ENCODE peak calls at places on chromosomes 16 and 17, in four cellular contexts. D is uterus, U is esophagus squamous epithelium, Q is right lobe of liver. L is an unnamed sample. For H3K4me1, the result is how much of the 10 kb centered on the place peaks cover.

GRCh38 chr16:67868290-67868689 is 4.6 kb upstream of the EDC4 start:
- DNase-seq in D (no peak), U (no peak), Q (no peak), L (no peak)

GRCh38 chr17:48586355-48586924 is 3.6 kb downstream of the HOXB3 start:
- DNase-seq in D (no peak), U (no peak), Q (no peak), L (no peak)

GRCh38 chr16:80989801-80990200 is 16.9 kb downstream of the CMC2 start:
- DNase-seq in D (no peak), U (no peak), Q (no peak), L (no peak)

GRCh38 chr16:31696968-31697743 is 169.5 kb downstream of the AHSP start:
- DNase-seq in D (no peak), U (no peak), Q (no peak), L (no peak)

GRCh38 chr17:32485261-32485955 is 1.4 kb upstream of the CDK5R1 start:
- DNase-seq in D (no peak), U (no peak), Q (no peak), L (no peak)

GRCh38 chr16:10868562-10869469 is 8.2 kb upstream of the CIITA start:
- DNase-seq in D (peak), U (peak), Q (peak), L (no peak)

GRCh38 chr17:77358801-77359716 is 218.3 kb downstream of the SEC14L1 start:
- DNase-seq in D (no peak), U (no peak), Q (no peak), L (no peak)

GRCh38 chr16:50166511-50167500 is 13.7 kb downstream of the TENT4B start:
- DNase-seq in D (no peak), U (no peak), Q (no peak), L (no peak)

GRCh38 chr17:31309525-31309924 is 4.3 kb downstream of the EVI2B start:
- DNase-seq in D (no peak), U (no peak), Q (no peak), L (no peak)

GRCh38 chr16:12260647-12261262 is 284.2 kb downstream of the SNX29 start:
- DNase-seq in D (no peak), U (no peak), Q (no peak), L (no peak)

GRCh38 chr16:81937305-81938038 is 73.8 kb downstream of the SDR42E1 start:
- DNase-seq in D (no peak), U (no peak), Q (no peak), L (no peak)

GRCh38 chr16:78257376-78257728 is 157.9 kb downstream of the WWOX start:
- DNase-seq in D (no peak), U (no peak), Q (no peak), L (no peak)

GRCh38 chr17:43068570-43069367 is 43.7 kb downstream of the RND2 start:
- DNase-seq in D (no peak), U (no peak), Q (no peak), L (no peak)

GRCh38 chr17:72749119-72749572 is 343.3 kb downstream of the SLC39A11 start:
- DNase-seq in D (no peak), U (no peak), Q (peak), L (no peak)

GRCh38 chr17:18261146-18261515 is 669 bp downstream of the MIEF2 start:
- DNase-seq in D (peak), U (no peak), Q (peak), L (peak)

GRCh38 chr17:75776399-75777242 is 8.0 kb upstream of the UNK start:
- DNase-seq in D (no peak), U (no peak), Q (no peak), L (no peak)

GRCh38 chr17:60248618-60249516 is 99.1 kb downstream of the CA4 start:
- DNase-seq in D (no peak), U (no peak), Q (no peak), L (no peak)

GRCh38 chr17:36133629-36134259 is 30.1 kb downstream of the CCL4 start:
- DNase-seq in D (no peak), U (no peak), Q (no peak), L (no peak)

GRCh38 chr16:28193530-28194423 is 18.0 kb downstream of the XPO6 start:
- DNase-seq in D (no peak), U (no peak), Q (no peak), L (no peak)

GRCh38 chr17:1110844-1111598 is 68.8 kb downstream of the ABR start:
- DNase-seq in D (peak), U (no peak), Q (no peak), L (peak)

GRCh38 chr17:77318491-77319210 is 177.9 kb downstream of the SEC14L1 start:
- DNase-seq in D (no peak), U (no peak), Q (peak), L (no peak)

GRCh38 chr16:46830417-46830901 is 521 bp downstream of the C16orf87 start:
- DNase-seq in D (no peak), U (no peak), Q (peak), L (no peak)

GRCh38 chr16:66441586-66442375 is 14.7 kb downstream of the BEAN1 start:
- DNase-seq in D (no peak), U (no peak), Q (no peak), L (no peak)

GRCh38 chr17:54269886-54270285 is 447.2 kb downstream of the KIF2B start:
- DNase-seq in D (no peak), U (no peak), Q (no peak), L (no peak)

GRCh38 chr17:37821025-37821713 is 76.3 kb upstream of the HNF1B start:
- DNase-seq in D (no peak), U (no peak), Q (no peak), L (no peak)

GRCh38 chr17:34626141-34626681 is 46.8 kb downstream of the TMEM132E start:
- DNase-seq in D (no peak), U (no peak), Q (no peak), L (no peak)

GRCh38 chr16:69039333-69039941 is 66.0 kb upstream of the HAS3 start:
- DNase-seq in D (no peak), U (no peak), Q (no peak), L (no peak)

DNA sequence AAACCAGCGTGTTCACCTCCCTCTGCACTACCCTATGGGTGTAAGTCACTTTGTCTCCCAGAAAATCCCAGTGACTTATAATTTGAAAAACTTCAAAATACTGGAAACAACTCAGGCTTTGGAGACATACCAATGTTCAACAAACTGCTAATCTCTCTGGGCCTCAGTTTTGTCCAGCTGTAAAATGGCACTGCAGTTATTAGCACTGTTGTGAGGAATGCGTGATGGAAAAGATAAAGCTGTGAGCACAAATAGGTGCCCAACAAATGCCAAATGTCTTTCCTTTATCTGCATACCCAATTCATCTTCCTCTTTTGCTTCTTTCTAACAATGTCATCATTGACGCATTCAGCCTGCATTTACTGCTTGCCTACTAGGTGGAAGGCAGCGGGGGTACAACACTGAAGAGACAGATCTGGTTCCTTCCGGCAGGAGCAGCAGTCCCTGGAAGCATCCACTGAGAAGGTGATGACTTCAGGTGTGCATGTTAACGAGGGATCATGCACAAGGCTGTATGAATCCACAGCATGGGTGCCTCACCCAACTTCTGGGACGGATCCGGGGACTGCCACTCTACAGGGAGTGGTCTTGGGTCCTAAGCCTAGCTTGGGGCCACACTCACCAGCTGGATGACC is 63.4 kb downstream of the CYTH1 start:
- DNase-seq in D (no peak), U (no peak), Q (no peak), L (no peak)
- H3K4me1 ChIP-seq in D (under half), U (half or more), Q (under half), L (half or more)

GRCh38 chr16:72199938-72200337 is 28.0 kb upstream of the PMFBP1 start:
- DNase-seq in D (no peak), U (no peak), Q (no peak), L (no peak)

GRCh38 chr16:72198641-72199250 is 26.8 kb upstream of the PMFBP1 start:
- DNase-seq in D (no peak), U (no peak), Q (no peak), L (no peak)

GRCh38 chr16:72198021-72198420 is 26.1 kb upstream of the PMFBP1 start:
- DNase-seq in D (no peak), U (no peak), Q (no peak), L (no peak)

GRCh38 chr16:72195609-72196008 is 23.7 kb upstream of the PMFBP1 start:
- DNase-seq in D (no peak), U (no peak), Q (no peak), L (no peak)

DNA sequence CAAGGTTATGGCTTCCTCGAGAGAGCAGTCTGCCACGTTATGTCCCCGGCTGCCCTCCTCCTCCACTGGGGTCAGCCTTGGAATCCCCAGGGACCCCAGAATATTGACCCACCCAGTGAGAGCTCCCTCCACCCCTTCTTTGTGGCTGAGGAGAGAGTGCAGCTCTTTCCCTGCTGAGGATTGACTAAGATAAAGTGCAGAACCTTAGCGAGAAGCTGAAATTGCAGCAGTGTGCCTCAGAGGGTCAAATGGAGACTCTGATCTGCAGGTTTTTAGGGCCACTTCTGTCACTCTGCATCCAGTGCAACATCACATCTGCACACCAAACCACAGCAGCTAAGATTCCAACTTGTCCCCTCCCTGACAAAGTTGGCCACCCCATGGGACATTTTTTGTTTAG is 25.6 kb upstream of the PMFBP1 start:
- DNase-seq in D (no peak), U (no peak), Q (no peak), L (no peak)
- H3K4me3 ChIP-seq in D (no peak), U (no peak), Q (no peak), L (no peak)

GRCh38 chr16:85954927-85955539 is 56.1 kb downstream of the IRF8 start:
- DNase-seq in D (no peak), U (no peak), Q (no peak), L (no peak)

GRCh38 chr16:85956426-85956825 is 57.5 kb downstream of the IRF8 start:
- DNase-seq in D (no peak), U (no peak), Q (no peak), L (no peak)

GRCh38 chr16:85958731-85959130 is 59.8 kb downstream of the IRF8 start:
- DNase-seq in D (no peak), U (no peak), Q (no peak), L (no peak)

GRCh38 chr16:85952197-85952596 is 53.2 kb downstream of the IRF8 start:
- DNase-seq in D (no peak), U (no peak), Q (no peak), L (no peak)

DNA sequence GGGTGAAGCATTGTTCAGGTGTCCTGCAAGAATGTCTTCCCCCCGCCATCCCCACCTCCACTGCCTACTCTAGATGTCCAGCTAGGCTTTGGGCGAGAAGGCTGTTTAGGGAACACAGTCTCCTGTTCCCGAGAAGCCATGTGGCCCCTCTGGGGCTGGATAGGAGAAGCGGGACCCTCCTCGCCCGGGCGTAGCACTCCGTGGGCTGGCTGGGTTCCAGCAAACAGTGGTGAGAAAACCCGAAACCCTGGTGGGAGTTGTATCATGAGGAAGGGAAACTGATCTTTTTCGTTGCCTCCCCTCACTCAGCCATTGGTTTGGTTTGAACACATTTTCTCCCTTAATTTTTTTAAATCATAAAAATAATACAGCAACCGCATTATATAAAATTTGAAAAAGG is 56.6 kb downstream of the IRF8 start:
- DNase-seq in D (no peak), U (no peak), Q (no peak), L (no peak)
- H3K4me1 ChIP-seq in D (under half), U (under half), Q (under half), L (under half)

DNA sequence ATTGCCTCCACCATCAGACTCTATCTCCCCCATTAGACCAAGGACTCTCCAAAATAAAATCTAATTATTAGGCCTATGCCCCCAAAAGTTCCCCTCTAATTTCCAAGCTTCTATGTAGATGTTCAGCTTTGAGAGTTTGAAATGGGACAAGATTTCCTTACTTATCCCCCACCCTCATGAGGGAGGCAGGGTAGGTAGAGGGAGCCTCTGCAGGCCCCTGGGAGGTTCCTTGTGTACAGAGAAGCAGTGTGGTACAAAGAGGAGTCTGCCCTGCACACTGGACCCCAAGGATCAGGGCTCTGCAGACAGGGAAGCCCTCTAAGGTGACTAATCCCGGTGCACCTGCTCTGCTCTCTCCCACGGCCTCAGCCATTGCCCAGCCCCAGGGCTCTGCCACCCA is 2.5 kb downstream of the KRT17 start:
- DNase-seq in D (no peak), U (no peak), Q (peak), L (no peak)
- H3K4me3 ChIP-seq in D (no peak), U (no peak), Q (no peak), L (no peak)

GRCh38 chr16:57663436-57663835 is 4.7 kb upstream of the ADGRG3 start:
- DNase-seq in D (no peak), U (no peak), Q (no peak), L (no peak)
- H3K4me1 ChIP-seq in D (under half), U (under half), Q (under half), L (under half)

DNA sequence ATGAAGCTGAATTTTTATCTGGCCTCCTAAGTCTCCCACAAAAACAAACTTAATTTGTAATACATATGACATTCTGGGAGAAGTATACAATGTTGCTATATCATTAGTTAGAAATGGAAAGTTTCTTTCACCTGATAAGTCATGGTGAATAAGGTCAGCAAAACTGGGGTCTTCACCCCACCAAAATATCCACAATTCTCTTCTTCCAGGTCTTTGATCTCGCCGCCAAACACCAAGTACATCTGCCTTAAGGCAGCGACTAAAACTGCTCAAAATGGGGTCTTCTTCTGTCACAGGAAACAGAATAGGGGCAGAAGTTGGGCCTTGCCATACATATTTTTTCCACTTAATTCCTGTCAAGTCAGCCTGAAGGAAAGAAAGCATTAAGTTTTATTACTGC is 2.1 kb downstream of the MED13 start:
- DNase-seq in D (no peak), U (no peak), Q (no peak), L (no peak)
- H3K4me3 ChIP-seq in D (peak), U (peak), Q (no peak), L (peak)

L was measured in thoracic aorta.